ENCODE peak calls at places on chromosomes 3 and 15, in four cellular contexts. C, H, I and V are unnamed samples.
A peak's percentile ranks its signal among the peaks of the same experiment; 100 is the strongest.

GRCh38 chr3:100761211-100761921 is 52.1 kb downstream of the TFG start:
- DNase-seq in C (no peak), H (no peak), I (peak; percentile 16), V (peak; percentile 4)

GRCh38 chr3:50164056-50164455 is 8.9 kb downstream of the SEMA3F start:
- DNase-seq in C (no peak), H (peak; percentile 79), I (no peak), V (peak; percentile 75)

GRCh38 chr3:111609700-111610099 is 14.6 kb upstream of the ZBED2 start:
- DNase-seq in C (no peak), H (no peak), I (no peak), V (no peak)

GRCh38 chr15:31261266-31262142 is 65.1 kb upstream of the KLF13 start:
- DNase-seq in C (no peak), H (no peak), I (no peak), V (no peak)

GRCh38 chr3:141553055-141553454 is 66.2 kb downstream of the RASA2 start:
- DNase-seq in C (no peak), H (peak; percentile 73), I (no peak), V (peak; percentile 52)

GRCh38 chr3:161422171-161422693 is 50.9 kb upstream of the SPTSSB start:
- DNase-seq in C (no peak), H (no peak), I (no peak), V (no peak)

GRCh38 chr15:73017987-73018386 is 34.3 kb upstream of the NEO1 start:
- DNase-seq in C (no peak), H (no peak), I (no peak), V (no peak)

GRCh38 chr3:136804813-136805212 is 14.1 kb upstream of the SLC35G2 start:
- DNase-seq in C (no peak), H (no peak), I (no peak), V (no peak)

GRCh38 chr15:39587291-39587909 is 6.5 kb downstream of the THBS1 start:
- DNase-seq in C (no peak), H (peak; percentile 65), I (no peak), V (peak; percentile 74)

GRCh38 chr3:101303089-101303731 is 17.2 kb downstream of the IMPG2 start:
- DNase-seq in C (no peak), H (peak; percentile 75), I (no peak), V (peak; percentile 47)

GRCh38 chr15:89362203-89363101 is 27.8 kb upstream of the POLG start:
- DNase-seq in C (no peak), H (no peak), I (peak; percentile 40), V (no peak)

GRCh38 chr15:100082761-100083402 is 258.9 kb downstream of the ADAMTS17 start:
- DNase-seq in C (no peak), H (no peak), I (no peak), V (no peak)

GRCh38 chr15:55250392-55250791 is 39.2 kb downstream of the RAB27A start:
- DNase-seq in C (no peak), H (no peak), I (no peak), V (no peak)

GRCh38 chr3:140715035-140715434 is 37.2 kb downstream of the TRIM42 start:
- DNase-seq in C (no peak), H (no peak), I (no peak), V (no peak)

GRCh38 chr15:72236381-72237285 is 5.6 kb upstream of the PKM start:
- DNase-seq in C (no peak), H (peak; percentile 19), I (no peak), V (no peak)

GRCh38 chr3:127887321-127887720 is 27.7 kb upstream of the KBTBD12 start:
- DNase-seq in C (no peak), H (peak; percentile 48), I (no peak), V (no peak)

GRCh38 chr3:124221286-124221821 is 229.4 kb upstream of the ROPN1 start:
- DNase-seq in C (no peak), H (peak; percentile 79), I (no peak), V (no peak)

GRCh38 chr3:88180398-88180999 is 30.7 kb downstream of the C3orf38 start:
- DNase-seq in C (no peak), H (peak; percentile 48), I (peak; percentile 8), V (peak; percentile 48)

GRCh38 chr3:174957081-174957480 is 97.9 kb downstream of the NAALADL2 start:
- DNase-seq in C (no peak), H (no peak), I (no peak), V (no peak)

GRCh38 chr3:120615863-120616599 is 19.9 kb downstream of the NDUFB4 start:
- DNase-seq in C (no peak), H (peak; percentile 98), I (no peak), V (peak; percentile 38)

GRCh38 chr3:38558864-38559263 is 62.7 kb downstream of the EXOG start:
- DNase-seq in C (no peak), H (no peak), I (no peak), V (no peak)

GRCh38 chr3:53269888-53270880 is 14.4 kb upstream of the TKT start:
- DNase-seq in C (no peak), H (peak; percentile 93), I (peak; percentile 54), V (peak; percentile 90)

GRCh38 chr3:176633511-176633910 is 563.8 kb downstream of the TBL1XR1 start:
- DNase-seq in C (no peak), H (no peak), I (peak; percentile 11), V (no peak)